ENCODE peak calls at places on chromosome 4, in five cellular contexts. V is body of pancreas, Q is left lung, H is suprapubic skin, C is Peyer's patch. X is an unnamed sample.

GRCh38 chr4:10461091-10461849 is 4.0 kb upstream of the ZNF518B start:
- DNase-seq in C (peak), V (peak), H (no peak), Q (peak), X (peak)

GRCh38 chr4:77014256-77014655 is 61.5 kb downstream of the CCNI start:
- DNase-seq in H (no peak), V (no peak), C (no peak), Q (no peak), X (no peak)

GRCh38 chr4:133581971-133582619 is 433.0 kb downstream of the PCDH10 start:
- DNase-seq in H (no peak), Q (no peak), C (no peak), V (no peak), X (no peak)

GRCh38 chr4:76533314-76533713 is 98.3 kb downstream of the SHROOM3 start:
- DNase-seq in V (no peak), Q (no peak), C (no peak), H (no peak), X (no peak)

GRCh38 chr4:34953145-34953799 is 1291.0 kb downstream of the ARAP2 start:
- DNase-seq in V (no peak), C (no peak), H (no peak), Q (no peak), X (no peak)

GRCh38 chr4:150078041-150078995 is at the start of gene DCLK2:
- DNase-seq in H (peak), V (peak), C (peak), Q (peak), X (peak)

GRCh38 chr4:108571027-108571569 is 49.3 kb upstream of the RPL34 start:
- DNase-seq in C (no peak), H (no peak), V (no peak), Q (no peak), X (no peak)

GRCh38 chr4:154590329-154591006 is at the start of gene FGA:
- DNase-seq in Q (no peak), H (no peak), C (no peak), V (peak), X (no peak)

GRCh38 chr4:147942729-147943128 is 210.8 kb downstream of the ARHGAP10 start:
- DNase-seq in H (no peak), V (no peak), C (no peak), Q (no peak), X (no peak)

GRCh38 chr4:37828843-37829242 is 2.4 kb downstream of the PGM2 start:
- DNase-seq in C (no peak), V (no peak), H (no peak), Q (no peak), X (no peak)

GRCh38 chr4:19508442-19508841 is 743.3 kb upstream of the SLIT2 start:
- DNase-seq in V (no peak), H (no peak), C (no peak), Q (no peak), X (no peak)

GRCh38 chr4:186946682-186947294 is 223.1 kb upstream of the FAT1 start:
- DNase-seq in V (peak), C (peak), H (no peak), Q (peak), X (no peak)

GRCh38 chr4:993111-994029 is at the start of gene SLC26A1:
- DNase-seq in V (peak), Q (peak), H (no peak), C (peak), X (no peak)

GRCh38 chr4:47221721-47222120 is 190.4 kb downstream of the GABRB1 start:
- DNase-seq in H (no peak), C (no peak), Q (no peak), V (no peak), X (no peak)

GRCh38 chr4:137359691-137360315 is 172.5 kb downstream of the PCDH18 start:
- DNase-seq in C (no peak), V (no peak), Q (no peak), H (no peak), X (no peak)

GRCh38 chr4:176587920-176588319 is 204.8 kb downstream of the VEGFC start:
- DNase-seq in V (no peak), H (no peak), Q (no peak), C (no peak), X (no peak)

GRCh38 chr4:4225915-4226605 is 669 bp downstream of the OTOP1 start:
- DNase-seq in V (no peak), Q (no peak), H (no peak), C (no peak), X (no peak)

DNA sequence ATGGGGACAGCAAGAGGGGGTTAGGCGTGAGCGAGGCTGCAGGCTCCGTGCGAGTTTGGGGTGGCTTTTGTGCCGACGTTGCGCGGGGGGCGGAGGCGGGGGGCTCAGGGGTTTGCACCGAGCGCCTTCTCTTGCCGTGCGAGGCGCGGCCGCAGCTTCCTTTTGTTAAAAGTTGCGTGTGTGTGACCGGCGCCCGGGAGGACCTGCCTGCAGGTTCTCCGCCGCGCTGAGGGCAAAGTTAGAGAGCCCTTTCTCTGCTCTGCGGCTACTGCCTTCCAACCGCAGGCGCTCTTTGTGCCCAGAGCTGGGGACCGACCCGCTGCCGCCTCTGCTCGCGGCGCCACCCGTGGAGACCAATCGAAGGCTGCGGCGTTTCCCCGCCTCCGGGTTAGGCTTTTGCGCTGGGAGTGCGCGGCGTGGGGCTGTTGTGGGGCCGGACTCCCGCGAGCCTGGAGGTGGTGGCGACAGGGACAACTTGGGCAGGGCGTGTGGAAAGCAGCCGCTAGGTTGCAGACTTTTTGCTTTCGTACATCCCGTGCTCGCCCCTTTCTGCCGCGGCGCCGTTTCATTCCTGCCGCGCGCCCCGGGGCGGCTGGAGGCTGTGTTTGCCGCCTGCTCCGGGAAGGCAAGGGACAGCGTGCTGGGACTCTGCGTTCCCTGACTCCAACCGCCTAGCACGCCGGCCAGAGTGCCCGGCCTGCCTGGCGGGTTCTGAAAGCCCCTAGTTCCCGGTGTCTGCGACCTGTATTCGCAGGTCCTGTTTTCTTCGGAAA is 750 bp downstream of the KIT start:
- DNase-seq in H (peak), V (peak), Q (peak), C (peak), X (peak)
- TF ChIP-seq CTCF in H (no peak), V (peak), Q (peak), C (no peak), X (peak)

GRCh38 chr4:2761035-2761923 is 5.1 kb upstream of the TNIP2 start:
- DNase-seq in C (peak), V (peak), H (no peak), Q (peak), X (peak)
- TF ChIP-seq CTCF in C (no peak), V (peak), H (no peak), Q (no peak), X (no peak)

DNA sequence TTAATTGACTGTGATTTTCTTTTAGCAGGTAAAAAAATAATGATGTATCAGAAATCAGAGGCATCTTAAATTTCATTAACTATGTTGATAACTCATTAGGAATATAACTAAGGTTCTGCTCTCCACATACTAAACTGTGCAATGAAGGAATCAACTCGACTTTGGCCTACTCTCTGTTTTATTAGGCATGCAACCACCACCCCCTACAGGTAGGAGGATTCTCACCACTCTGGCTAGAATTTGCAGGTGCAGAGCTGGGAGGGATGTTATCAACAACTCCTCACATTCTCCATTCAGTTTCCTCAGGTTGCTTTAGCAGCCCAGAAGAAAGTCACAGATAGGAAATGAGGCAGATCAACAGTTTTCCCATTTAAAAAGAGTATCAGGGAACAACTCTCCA is 160.1 kb downstream of the COX18 start:
- DNase-seq in C (no peak), Q (no peak), V (peak), H (no peak), X (no peak)
- TF ChIP-seq CTCF in C (no peak), Q (peak), V (peak), H (no peak), X (peak)

GRCh38 chr4:57064811-57065711 is 45.1 kb downstream of the IGFBP7 start:
- DNase-seq in C (peak), H (no peak), V (peak), Q (no peak), X (no peak)

GRCh38 chr4:57064120-57064519 is 46.1 kb downstream of the IGFBP7 start:
- DNase-seq in H (no peak), Q (no peak), V (no peak), C (no peak), X (no peak)

GRCh38 chr4:57068237-57068981 is 41.8 kb downstream of the IGFBP7 start:
- DNase-seq in Q (no peak), H (no peak), C (no peak), V (no peak), X (no peak)

GRCh38 chr4:57063518-57063917 is 46.7 kb downstream of the IGFBP7 start:
- DNase-seq in Q (no peak), C (no peak), H (no peak), V (no peak), X (no peak)

GRCh38 chr4:57065730-57066482 is 44.3 kb downstream of the IGFBP7 start:
- DNase-seq in Q (no peak), C (no peak), V (no peak), H (no peak), X (no peak)
- TF ChIP-seq CTCF in Q (no peak), C (no peak), V (no peak), H (no peak), X (no peak)